ENCODE peak calls at places on chromosome 16, in eight cellular contexts. B, U, S, H, N, X, F and V are unnamed samples.

GRCh38 chr16:77896357-77896972 is 108.1 kb downstream of the VAT1L start:
- DNase-seq in U (no peak), H (no peak), F (no peak), B (peak; percentile 63), N (no peak), S (no peak), X (no peak), V (peak; percentile 51)

GRCh38 chr16:2926660-2927646 is 15.2 kb downstream of the FLYWCH1 start:
- DNase-seq in F (peak; percentile 84), N (peak; percentile 81), B (peak; percentile 90), X (peak; percentile 89), S (peak; percentile 95), U (peak; percentile 90), H (peak; percentile 94), V (peak; percentile 80)

GRCh38 chr16:27774779-27775178 is 224.8 kb downstream of the KATNIP start:
- DNase-seq in U (no peak), B (no peak), F (no peak), H (no peak), N (no peak), X (no peak), S (no peak), V (no peak)

GRCh38 chr16:49085689-49086088 is 195.9 kb downstream of the CBLN1 start:
- DNase-seq in N (no peak), H (no peak), X (no peak), F (no peak), B (no peak), S (no peak), U (no peak), V (no peak)

GRCh38 chr16:87700406-87701065 is 65.2 kb downstream of the KLHDC4 start:
- DNase-seq in H (no peak), X (no peak), S (no peak), F (no peak), U (no peak), B (no peak), N (no peak), V (no peak)

GRCh38 chr16:22659933-22660332 is 149.2 kb downstream of the NPIPB5 start:
- DNase-seq in U (no peak), H (no peak), X (no peak), N (no peak), B (no peak), F (no peak), S (peak; percentile 44), V (no peak)

GRCh38 chr16:14681115-14681514 is 13.0 kb downstream of the PLA2G10 start:
- DNase-seq in X (no peak), N (no peak), S (no peak), B (no peak), F (no peak), H (no peak), U (no peak), V (no peak)

GRCh38 chr16:3974751-3975150 is 94.2 kb upstream of the CREBBP start:
- DNase-seq in U (no peak), H (no peak), S (no peak), B (no peak), N (no peak), F (no peak), X (no peak), V (no peak)

GRCh38 chr16:7512503-7512902 is 179.9 kb downstream of the RBFOX1 start:
- DNase-seq in N (no peak), U (no peak), S (no peak), X (no peak), F (no peak), B (no peak), H (no peak), V (no peak)

GRCh38 chr16:1073262-1073558 is 663 bp downstream of the SSTR5 start:
- DNase-seq in B (no peak), H (no peak), N (no peak), S (no peak), X (no peak), U (no peak), F (no peak), V (no peak)

GRCh38 chr16:23959069-23959800 is 123.5 kb downstream of the PRKCB start:
- DNase-seq in F (no peak), N (no peak), B (no peak), U (no peak), S (no peak), X (no peak), H (no peak), V (no peak)

GRCh38 chr16:10386517-10387377 is 886 bp downstream of the ATF7IP2 start:
- DNase-seq in B (no peak), F (peak; percentile 19), X (no peak), H (peak; percentile 4), N (peak; percentile 57), S (no peak), U (no peak), V (no peak)

GRCh38 chr16:15803608-15804007 is 53.2 kb downstream of the MYH11 start:
- DNase-seq in S (no peak), F (no peak), H (no peak), X (no peak), U (no peak), B (no peak), N (no peak), V (no peak)

GRCh38 chr16:81315271-81316175 is 761 bp downstream of the GAN start:
- DNase-seq in X (peak; percentile 26), N (peak; percentile 58), S (peak; percentile 68), F (peak; percentile 34), U (peak; percentile 77), H (peak; percentile 88), B (peak; percentile 62), V (no peak)

GRCh38 chr16:2835638-2836493 is 5.8 kb downstream of the ZG16B start:
- DNase-seq in B (peak; percentile 15), U (peak; percentile 57), S (no peak), X (no peak), F (no peak), H (peak; percentile 93), N (peak; percentile 73), V (peak; percentile 87)

GRCh38 chr16:13992976-13993375 is 73.0 kb downstream of the ERCC4 start:
- DNase-seq in X (no peak), U (no peak), H (no peak), S (peak; percentile 50), F (no peak), N (no peak), B (no peak), V (no peak)

DNA sequence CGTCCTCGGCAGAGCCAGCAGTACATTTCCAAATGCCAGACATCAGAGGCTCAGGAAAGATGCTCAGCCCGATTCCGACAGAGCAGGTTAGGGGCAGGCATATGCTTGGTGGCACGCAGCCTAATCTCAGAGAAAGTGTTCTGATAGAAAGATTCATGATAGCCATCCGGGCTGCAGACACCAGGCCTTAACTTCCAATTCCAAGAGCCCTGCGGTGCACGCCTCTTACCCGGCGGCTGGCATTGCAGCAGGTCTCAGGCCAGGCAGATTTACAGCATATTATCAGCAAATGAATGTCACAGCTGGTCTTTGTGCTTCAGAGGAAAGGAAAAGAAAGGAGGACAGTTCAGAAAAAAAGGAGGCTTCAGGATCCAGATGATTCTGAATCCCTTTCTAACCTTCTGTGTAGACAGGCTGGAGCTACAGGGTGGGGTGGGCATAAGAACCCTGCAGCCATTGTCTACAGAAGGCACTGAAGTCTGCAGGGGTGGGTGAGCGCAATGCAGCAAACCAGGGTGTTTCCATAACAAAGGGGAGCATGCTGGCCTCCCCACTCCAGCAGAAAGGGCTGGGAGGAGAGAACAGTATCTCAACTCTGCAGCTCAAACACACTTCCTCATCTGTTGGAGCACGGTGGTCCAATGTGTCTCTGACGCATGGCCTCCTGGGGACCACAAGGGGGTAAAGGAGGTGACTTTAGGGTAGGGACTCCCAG is 277.4 kb upstream of the XYLT1 start:
- DNase-seq in S (no peak), U (no peak), X (no peak), F (no peak), N (no peak), B (no peak), H (no peak), V (peak; percentile 77)
- H3K4me3 ChIP-seq in S (no peak overlapping the region), U (no peak overlapping the region), X (no peak overlapping the region), F (no peak overlapping the region), N (no peak overlapping the region), B (no peak overlapping the region), H (no peak overlapping the region), V (no peak overlapping the region)

DNA sequence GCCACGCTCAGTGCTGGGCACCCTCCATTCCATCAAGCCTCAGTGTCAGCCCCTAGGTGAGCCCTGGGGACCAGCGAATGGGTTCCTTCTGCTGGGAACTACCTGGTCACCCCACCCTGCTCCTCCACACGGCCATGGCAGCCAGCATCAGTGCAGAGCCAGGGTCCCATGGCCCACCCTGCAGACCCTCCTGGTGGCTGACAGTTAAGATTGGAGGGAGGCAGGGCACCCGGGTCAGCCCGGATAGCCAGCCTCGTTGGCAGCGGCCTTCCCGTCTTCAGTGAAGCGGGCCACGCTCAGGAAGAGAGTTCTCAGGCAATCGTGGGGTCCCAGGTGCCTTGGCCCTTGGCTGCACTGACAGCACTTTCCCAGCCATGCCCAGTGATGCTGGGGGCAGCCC is 37.1 kb upstream of the ACSF3 start:
- DNase-seq in H (no peak), X (no peak), N (no peak), U (no peak), B (no peak), S (no peak), F (no peak), V (no peak)
- H3K27me3 ChIP-seq in H (peaks cover 24% of the 10 kb centered on the region), X (peaks cover 47% of the 10 kb centered on the region), N (no peaks in the 10 kb centered on the region), U (peaks cover 3% of the 10 kb centered on the region), B (no peaks in the 10 kb centered on the region), S (no peaks in the 10 kb centered on the region), F (no peaks in the 10 kb centered on the region), V (peaks cover 6% of the 10 kb centered on the region)

GRCh38 chr16:67393111-67393789 is at the start of gene TPPP3:
- DNase-seq in B (peak; percentile 87), F (peak; percentile 25), H (peak; percentile 91), X (no peak), U (peak; percentile 94), N (peak; percentile 81), S (peak; percentile 91), V (peak; percentile 66)
- H3K4me3 ChIP-seq in B (peak within 1 kb of the TSS; percentile 12), F (no peak within 1 kb of the TSS), H (peak within 1 kb of the TSS; percentile 54), X (no peak within 1 kb of the TSS), U (peak within 1 kb of the TSS; percentile 31), N (peak within 1 kb of the TSS; percentile 26), S (peak within 1 kb of the TSS; percentile 58), V (peak within 1 kb of the TSS; percentile 54)

GRCh38 chr16:31010943-31011342 is 505 bp upstream of the STX1B start:
- DNase-seq in S (no peak), X (no peak), B (no peak), N (no peak), H (peak; percentile 28), F (no peak), U (no peak), V (no peak)

GRCh38 chr16:31009894-31010293 is 544 bp downstream of the STX1B start:
- DNase-seq in X (no peak), N (no peak), U (no peak), F (no peak), B (no peak), H (peak; percentile 35), S (no peak), V (no peak)

GRCh38 chr16:31009120-31009519 is 1.3 kb downstream of the STX1B start:
- DNase-seq in N (no peak), B (no peak), U (no peak), X (no peak), F (no peak), H (no peak), S (no peak), V (no peak)

GRCh38 chr16:31008154-31008950 is 2.1 kb downstream of the STX1B start:
- DNase-seq in H (peak; percentile 84), X (no peak), S (no peak), F (no peak), N (no peak), B (no peak), U (no peak), V (no peak)

DNA sequence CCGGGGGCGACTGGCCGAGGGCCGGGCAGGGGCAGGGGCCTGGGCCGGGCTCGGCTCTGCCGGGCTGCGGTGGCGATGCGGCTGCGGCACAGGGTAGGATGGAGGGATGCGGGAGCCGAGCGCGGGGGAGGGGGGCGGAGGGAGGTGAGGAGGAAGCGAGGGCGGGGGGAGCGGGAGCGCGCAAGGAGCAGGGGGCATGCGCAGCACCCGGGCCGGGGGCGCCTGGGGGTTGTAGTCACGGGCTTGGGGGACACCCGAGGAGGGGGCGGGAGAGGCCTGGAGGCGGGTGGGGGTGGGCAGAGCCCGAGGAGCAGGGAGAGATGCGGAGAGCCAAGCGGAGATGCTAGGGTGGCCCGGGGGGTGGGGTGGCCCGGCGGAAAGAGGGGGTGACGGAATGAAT is at the start of gene STX1B:
- DNase-seq in B (peak; percentile 77), X (no peak), S (no peak), H (peak; percentile 59), U (no peak), F (peak; percentile 43), N (no peak), V (no peak)
- H3K27me3 ChIP-seq in B (peaks cover 11% of the 10 kb centered on the region), X (peaks cover 71% of the 10 kb centered on the region), S (peaks cover 5% of the 10 kb centered on the region), H (no peaks in the 10 kb centered on the region), U (peaks cover 45% of the 10 kb centered on the region), F (peaks cover 9% of the 10 kb centered on the region), N (peaks cover 17% of the 10 kb centered on the region), V (peaks cover 22% of the 10 kb centered on the region)